ENCODE peak calls at places on chromosomes 4 and X, in six cellular contexts. One of them, this sample, is unnamed.

GRCh38 chrX:84047339-84047738 is 140.7 kb downstream of the RPS6KA6 start:
- DNase-seq in GM23248: no peak
- DNase-seq in right cardiac atrium: peak
- DNase-seq in ELF-1: no peak
- DNase-seq in HT1080: no peak
- DNase-seq in central memory CD4-positive, alpha-beta T cell: no peak
- DNase-seq in this sample: no peak

GRCh38 chr4:184298255-184298654 is 80.6 kb upstream of the ENPP6 start:
- DNase-seq in GM23248: no peak
- DNase-seq in right cardiac atrium: no peak
- DNase-seq in ELF-1: no peak
- DNase-seq in HT1080: no peak
- DNase-seq in central memory CD4-positive, alpha-beta T cell: no peak
- DNase-seq in this sample: no peak

GRCh38 chr4:186736466-186736865 is 12.8 kb upstream of the FAT1 start:
- DNase-seq in GM23248: no peak
- DNase-seq in right cardiac atrium: no peak
- DNase-seq in ELF-1: no peak
- DNase-seq in HT1080: no peak
- DNase-seq in central memory CD4-positive, alpha-beta T cell: no peak
- DNase-seq in this sample: no peak

GRCh38 chr4:1321946-1322650 is 24.9 kb upstream of the UVSSA start:
- DNase-seq in GM23248: no peak
- DNase-seq in right cardiac atrium: peak
- DNase-seq in ELF-1: no peak
- DNase-seq in HT1080: no peak
- DNase-seq in central memory CD4-positive, alpha-beta T cell: no peak
- DNase-seq in this sample: no peak

GRCh38 chr4:26780524-26780923 is 80.1 kb upstream of the STIM2 start:
- DNase-seq in GM23248: peak
- DNase-seq in right cardiac atrium: no peak
- DNase-seq in ELF-1: no peak
- DNase-seq in HT1080: peak
- DNase-seq in central memory CD4-positive, alpha-beta T cell: no peak
- DNase-seq in this sample: peak

GRCh38 chr4:1244978-1245471 is 3.9 kb downstream of the CTBP1 start:
- DNase-seq in GM23248: no peak
- DNase-seq in right cardiac atrium: peak
- DNase-seq in ELF-1: no peak
- DNase-seq in HT1080: no peak
- DNase-seq in central memory CD4-positive, alpha-beta T cell: no peak
- DNase-seq in this sample: no peak

GRCh38 chrX:129831486-129831885 is 12.2 kb downstream of the ZDHHC9 start:
- DNase-seq in GM23248: peak
- DNase-seq in right cardiac atrium: no peak
- DNase-seq in ELF-1: no peak
- DNase-seq in HT1080: no peak
- DNase-seq in central memory CD4-positive, alpha-beta T cell: no peak
- DNase-seq in this sample: no peak

GRCh38 chr4:1370321-1371124 is 23.5 kb downstream of the UVSSA start:
- DNase-seq in GM23248: no peak
- DNase-seq in right cardiac atrium: peak
- DNase-seq in ELF-1: no peak
- DNase-seq in HT1080: no peak
- DNase-seq in central memory CD4-positive, alpha-beta T cell: no peak
- DNase-seq in this sample: no peak

GRCh38 chr4:78083035-78083434 is 25.9 kb downstream of the FRAS1 start:
- DNase-seq in GM23248: no peak
- DNase-seq in right cardiac atrium: no peak
- DNase-seq in ELF-1: peak
- DNase-seq in HT1080: no peak
- DNase-seq in central memory CD4-positive, alpha-beta T cell: no peak
- DNase-seq in this sample: no peak

GRCh38 chrX:54479471-54480122 is 16.4 kb downstream of the FGD1 start:
- DNase-seq in GM23248: no peak
- DNase-seq in right cardiac atrium: no peak
- DNase-seq in ELF-1: peak
- DNase-seq in HT1080: no peak
- DNase-seq in central memory CD4-positive, alpha-beta T cell: no peak
- DNase-seq in this sample: no peak

GRCh38 chrX:16882188-16882587 is 12.0 kb upstream of the RBBP7 start:
- DNase-seq in GM23248: peak
- DNase-seq in right cardiac atrium: no peak
- DNase-seq in ELF-1: no peak
- DNase-seq in HT1080: peak
- DNase-seq in central memory CD4-positive, alpha-beta T cell: no peak
- DNase-seq in this sample: no peak

GRCh38 chr4:41365726-41366125 is 109.0 kb downstream of the UCHL1 start:
- DNase-seq in GM23248: no peak
- DNase-seq in right cardiac atrium: no peak
- DNase-seq in ELF-1: no peak
- DNase-seq in HT1080: no peak
- DNase-seq in central memory CD4-positive, alpha-beta T cell: no peak
- DNase-seq in this sample: no peak

GRCh38 chr4:82360298-82361177 is 13.3 kb downstream of the HNRNPD start:
- DNase-seq in GM23248: peak
- DNase-seq in right cardiac atrium: no peak
- DNase-seq in ELF-1: peak
- DNase-seq in HT1080: no peak
- DNase-seq in central memory CD4-positive, alpha-beta T cell: peak
- DNase-seq in this sample: no peak

GRCh38 chr4:159504634-159505033 is 401.8 kb downstream of the RAPGEF2 start:
- DNase-seq in GM23248: no peak
- DNase-seq in right cardiac atrium: no peak
- DNase-seq in ELF-1: no peak
- DNase-seq in HT1080: peak
- DNase-seq in central memory CD4-positive, alpha-beta T cell: no peak
- DNase-seq in this sample: no peak

GRCh38 chrX:139844163-139844562 is 88.7 kb downstream of the ATP11C start:
- DNase-seq in GM23248: no peak
- DNase-seq in right cardiac atrium: no peak
- DNase-seq in ELF-1: no peak
- DNase-seq in HT1080: no peak
- DNase-seq in central memory CD4-positive, alpha-beta T cell: no peak
- DNase-seq in this sample: no peak

GRCh38 chr4:155758500-155759371 is at the start of gene GUCY1B1:
- DNase-seq in GM23248: peak
- DNase-seq in right cardiac atrium: peak
- DNase-seq in ELF-1: peak
- DNase-seq in HT1080: peak
- DNase-seq in central memory CD4-positive, alpha-beta T cell: peak
- DNase-seq in this sample: peak

GRCh38 chr4:47531241-47531953 is 46.3 kb downstream of the ATP10D start:
- DNase-seq in GM23248: peak
- DNase-seq in right cardiac atrium: no peak
- DNase-seq in ELF-1: peak
- DNase-seq in HT1080: peak
- DNase-seq in central memory CD4-positive, alpha-beta T cell: peak
- DNase-seq in this sample: no peak

GRCh38 chrX:102746134-102746584 is 25.6 kb downstream of the GPRASP3 start:
- DNase-seq in GM23248: peak
- DNase-seq in right cardiac atrium: peak
- DNase-seq in ELF-1: peak
- DNase-seq in HT1080: no peak
- DNase-seq in central memory CD4-positive, alpha-beta T cell: no peak
- DNase-seq in this sample: no peak

GRCh38 chr4:163484906-163485305 is 9.6 kb upstream of the TMA16 start:
- DNase-seq in GM23248: peak
- DNase-seq in right cardiac atrium: peak
- DNase-seq in ELF-1: peak
- DNase-seq in HT1080: peak
- DNase-seq in central memory CD4-positive, alpha-beta T cell: peak
- DNase-seq in this sample: no peak

GRCh38 chr4:185213829-185214228 is 4.4 kb downstream of the SNX25 start:
- DNase-seq in GM23248: no peak
- DNase-seq in right cardiac atrium: no peak
- DNase-seq in ELF-1: no peak
- DNase-seq in HT1080: no peak
- DNase-seq in central memory CD4-positive, alpha-beta T cell: no peak
- DNase-seq in this sample: no peak

GRCh38 chr4:153706519-153706918 is 22.4 kb downstream of the TLR2 start:
- DNase-seq in GM23248: no peak
- DNase-seq in right cardiac atrium: no peak
- DNase-seq in ELF-1: no peak
- DNase-seq in HT1080: no peak
- DNase-seq in central memory CD4-positive, alpha-beta T cell: no peak
- DNase-seq in this sample: no peak

GRCh38 chrX:154409222-154409871 is at the start of gene DNASE1L1:
- DNase-seq in GM23248: peak
- DNase-seq in right cardiac atrium: peak
- DNase-seq in ELF-1: peak
- DNase-seq in HT1080: peak
- DNase-seq in central memory CD4-positive, alpha-beta T cell: no peak
- DNase-seq in this sample: peak

GRCh38 chrX:31219174-31219573 is 147.3 kb upstream of the FTHL17 start:
- DNase-seq in GM23248: no peak
- DNase-seq in right cardiac atrium: no peak
- DNase-seq in ELF-1: peak
- DNase-seq in HT1080: no peak
- DNase-seq in central memory CD4-positive, alpha-beta T cell: no peak
- DNase-seq in this sample: no peak

GRCh38 chr4:156815717-156816319 is 155.8 kb downstream of the PDGFC start:
- DNase-seq in GM23248: no peak
- DNase-seq in right cardiac atrium: no peak
- DNase-seq in ELF-1: no peak
- DNase-seq in HT1080: no peak
- DNase-seq in central memory CD4-positive, alpha-beta T cell: no peak
- DNase-seq in this sample: no peak

GRCh38 chr4:31366041-31366440 is 645.9 kb downstream of the PCDH7 start:
- DNase-seq in GM23248: peak
- DNase-seq in right cardiac atrium: no peak
- DNase-seq in ELF-1: no peak
- DNase-seq in HT1080: no peak
- DNase-seq in central memory CD4-positive, alpha-beta T cell: no peak
- DNase-seq in this sample: no peak

GRCh38 chrX:95762716-95763115 is 921.9 kb upstream of the DIAPH2 start:
- DNase-seq in GM23248: no peak
- DNase-seq in right cardiac atrium: no peak
- DNase-seq in ELF-1: peak
- DNase-seq in HT1080: peak
- DNase-seq in central memory CD4-positive, alpha-beta T cell: no peak
- DNase-seq in this sample: no peak

GRCh38 chrX:97158270-97158669 is 274.6 kb downstream of the RPA4 start:
- DNase-seq in GM23248: peak
- DNase-seq in right cardiac atrium: no peak
- DNase-seq in ELF-1: no peak
- DNase-seq in HT1080: peak
- DNase-seq in central memory CD4-positive, alpha-beta T cell: no peak
- DNase-seq in this sample: no peak

This sample was measured in T1000.